ENCODE peak calls at places on chromosomes 1 and 21, in six cellular contexts. A is psoas muscle, V is anterior cingulate cortex, T is neuronal stem cell, L is NCI-H345, C is AG09309. N is an unnamed sample.

GRCh38 chr1:38616846-38617245 is 242.7 kb downstream of the RRAGC start:
- DNase-seq in A (no peak), V (no peak), T (no peak), L (no peak), C (no peak), N (peak)

GRCh38 chr21:36524477-36524876 is 44.6 kb upstream of the CLDN14 start:
- DNase-seq in A (no peak), V (no peak), T (no peak), L (no peak), C (no peak), N (no peak)

GRCh38 chr1:155529929-155530328 is 32.7 kb downstream of the ASH1L start:
- DNase-seq in A (no peak), V (no peak), T (no peak), L (no peak), C (no peak), N (no peak)

GRCh38 chr1:31627301-31627929 is 9.9 kb downstream of the HCRTR1 start:
- DNase-seq in A (peak), V (no peak), T (no peak), L (no peak), C (no peak), N (no peak)

GRCh38 chr1:9942399-9942938 is 722 bp downstream of the LZIC start:
- DNase-seq in A (no peak), V (no peak), T (no peak), L (peak), C (peak), N (no peak)

GRCh38 chr1:15188145-15188544 is 34.6 kb downstream of the TMEM51 start:
- DNase-seq in A (no peak), V (no peak), T (no peak), L (no peak), C (no peak), N (peak)

GRCh38 chr21:43306911-43307676 is 119.8 kb downstream of the SIK1 start:
- DNase-seq in A (peak), V (no peak), T (no peak), L (peak), C (no peak), N (no peak)

GRCh38 chr1:31633117-31633516 is 11.6 kb downstream of the PEF1 start:
- DNase-seq in A (peak), V (no peak), T (no peak), L (no peak), C (no peak), N (peak)

GRCh38 chr1:41655632-41656031 is 171.1 kb upstream of the EDN2 start:
- DNase-seq in A (no peak), V (no peak), T (no peak), L (no peak), C (no peak), N (no peak)

GRCh38 chr1:245809361-245809760 is 654.6 kb downstream of the KIF26B start:
- DNase-seq in A (no peak), V (no peak), T (no peak), L (no peak), C (no peak), N (no peak)

GRCh38 chr1:8567146-8567545 is 249.2 kb downstream of the SLC45A1 start:
- DNase-seq in A (no peak), V (no peak), T (no peak), L (no peak), C (no peak), N (no peak)

GRCh38 chr1:205244383-205244782 is 16.6 kb downstream of the TMCC2 start:
- DNase-seq in A (no peak), V (no peak), T (no peak), L (no peak), C (no peak), N (no peak)

GRCh38 chr1:109923131-109923945 is 12.7 kb downstream of the CSF1 start:
- DNase-seq in A (no peak), V (no peak), T (peak), L (no peak), C (no peak), N (no peak)

GRCh38 chr1:207897188-207897587 is 13.7 kb downstream of the CD34 start:
- DNase-seq in A (no peak), V (no peak), T (no peak), L (no peak), C (no peak), N (no peak)

GRCh38 chr1:169483500-169483966 is 2.2 kb downstream of the SLC19A2 start:
- DNase-seq in A (peak), V (no peak), T (no peak), L (no peak), C (no peak), N (no peak)

GRCh38 chr1:184753608-184754478 is 815 bp downstream of the EDEM3 start:
- DNase-seq in A (peak), V (no peak), T (no peak), L (peak), C (no peak), N (peak)

GRCh38 chr1:22259581-22260282 is 116.8 kb upstream of the WNT4 start:
- DNase-seq in A (no peak), V (no peak), T (no peak), L (peak), C (no peak), N (no peak)

GRCh38 chr1:15948600-15949452 is 27.1 kb downstream of the ZBTB17 start:
- DNase-seq in A (peak), V (no peak), T (no peak), L (no peak), C (peak), N (no peak)

GRCh38 chr1:25022361-25023189 is 92.5 kb upstream of the RUNX3 start:
- DNase-seq in A (peak), V (no peak), T (no peak), L (peak), C (peak), N (no peak)

GRCh38 chr1:104592926-104593325 is 843.2 kb downstream of the AMY1C start:
- DNase-seq in A (no peak), V (no peak), T (no peak), L (no peak), C (no peak), N (no peak)

GRCh38 chr1:65253800-65254319 is 55.5 kb upstream of the DNAJC6 start:
- DNase-seq in A (no peak), V (no peak), T (no peak), L (no peak), C (no peak), N (no peak)

GRCh38 chr1:198669023-198669698 is 30.3 kb downstream of the PTPRC start:
- DNase-seq in A (no peak), V (no peak), T (no peak), L (no peak), C (peak), N (no peak)

GRCh38 chr1:23555949-23556640 is 3.2 kb downstream of the ID3 start:
- DNase-seq in A (no peak), V (no peak), T (no peak), L (no peak), C (peak), N (peak)

GRCh38 chr1:156705321-156705917 is at the start of gene CRABP2:
- DNase-seq in A (peak), V (no peak), T (peak), L (no peak), C (no peak), N (peak)

GRCh38 chr1:15034656-15035055 is 118.9 kb upstream of the TMEM51 start:
- DNase-seq in A (no peak), V (no peak), T (no peak), L (no peak), C (no peak), N (no peak)

GRCh38 chr1:215181518-215181917 is 99.0 kb downstream of the KCNK2 start:
- DNase-seq in A (no peak), V (no peak), T (no peak), L (no peak), C (no peak), N (no peak)

N was measured in nephron progenitor cell.